ENCODE peak calls at places on chromosomes 6 and 20, in four cellular contexts. T is IMR-90, M is cardiac muscle cell, W is type B pancreatic cell. G is an unnamed sample.

GRCh38 chr6:37565267-37566208 is 65.8 kb upstream of the CCDC167 start:
- DNase-seq in T (no peak), M (peak), W (peak), G (peak)

GRCh38 chr6:53290547-53291510 is 57.9 kb downstream of the ELOVL5 start:
- DNase-seq in T (no peak), M (no peak), W (no peak), G (no peak)

GRCh38 chr20:2289475-2289874 is 6.3 kb upstream of the TGM3 start:
- DNase-seq in T (no peak), M (peak), W (no peak), G (no peak)

GRCh38 chr6:1614448-1614766 is 4.7 kb downstream of the FOXC1 start:
- DNase-seq in T (no peak), M (no peak), W (no peak), G (no peak)

GRCh38 chr6:73180718-73181619 is 44.3 kb downstream of the KHDC1L start:
- DNase-seq in T (peak), M (peak), W (no peak), G (no peak)

GRCh38 chr6:95578106-95578410 is 723 bp downstream of the MANEA start:
- DNase-seq in T (peak), M (no peak), W (no peak), G (no peak)

GRCh38 chr6:112100561-112100960 is 13.2 kb downstream of the FAM229B start:
- DNase-seq in T (no peak), M (no peak), W (no peak), G (no peak)

GRCh38 chr6:136685540-136686108 is 106.7 kb downstream of the MAP3K5 start:
- DNase-seq in T (peak), M (no peak), W (no peak), G (no peak)

GRCh38 chr6:168995526-168996100 is 258.0 kb downstream of the THBS2 start:
- DNase-seq in T (no peak), M (no peak), W (no peak), G (no peak)

GRCh38 chr6:168994966-168995365 is 258.7 kb downstream of the THBS2 start:
- DNase-seq in T (no peak), M (no peak), W (no peak), G (no peak)

GRCh38 chr6:168999392-168999791 is 254.3 kb downstream of the THBS2 start:
- DNase-seq in T (no peak), M (no peak), W (no peak), G (no peak)

GRCh38 chr6:168996106-168996505 is 257.5 kb downstream of the THBS2 start:
- DNase-seq in T (no peak), M (no peak), W (no peak), G (no peak)

DNA sequence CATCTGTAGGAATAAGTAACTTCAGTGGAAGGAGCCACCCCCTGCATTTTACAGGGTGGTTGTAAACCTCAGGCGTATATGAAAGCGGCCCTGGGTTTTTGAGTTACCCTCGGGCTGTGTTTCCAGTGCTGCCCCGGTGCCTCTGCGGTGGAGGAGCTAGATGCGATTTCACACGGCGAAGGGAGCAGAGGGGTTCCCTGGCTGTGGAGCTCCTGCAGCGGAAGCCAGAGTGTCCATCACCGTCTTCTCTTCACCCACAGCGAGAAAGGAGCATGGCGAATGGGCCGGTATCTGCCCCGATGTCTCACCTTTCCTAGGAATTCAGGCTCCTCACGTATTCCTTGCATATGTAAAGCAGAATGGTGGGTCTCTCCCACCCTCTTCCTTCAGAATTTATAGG is 253.6 kb downstream of the THBS2 start:
- DNase-seq in T (no peak), M (no peak), W (no peak), G (no peak)
- TF ChIP-seq CTCF in T (no peak), M (no peak), W (no peak), G (no peak)

GRCh38 chr6:43953794-43954310 is 173.4 kb downstream of the MRPL14 start:
- DNase-seq in T (no peak), M (peak), W (peak), G (no peak)
- TF ChIP-seq CTCF in T (peak), M (peak), W (peak), G (peak)

GRCh38 chr6:47114460-47114859 is 72.3 kb upstream of the ADGRF1 start:
- DNase-seq in T (no peak), M (no peak), W (no peak), G (no peak)
- TF ChIP-seq CTCF in T (no peak), M (no peak), W (no peak), G (no peak)

DNA sequence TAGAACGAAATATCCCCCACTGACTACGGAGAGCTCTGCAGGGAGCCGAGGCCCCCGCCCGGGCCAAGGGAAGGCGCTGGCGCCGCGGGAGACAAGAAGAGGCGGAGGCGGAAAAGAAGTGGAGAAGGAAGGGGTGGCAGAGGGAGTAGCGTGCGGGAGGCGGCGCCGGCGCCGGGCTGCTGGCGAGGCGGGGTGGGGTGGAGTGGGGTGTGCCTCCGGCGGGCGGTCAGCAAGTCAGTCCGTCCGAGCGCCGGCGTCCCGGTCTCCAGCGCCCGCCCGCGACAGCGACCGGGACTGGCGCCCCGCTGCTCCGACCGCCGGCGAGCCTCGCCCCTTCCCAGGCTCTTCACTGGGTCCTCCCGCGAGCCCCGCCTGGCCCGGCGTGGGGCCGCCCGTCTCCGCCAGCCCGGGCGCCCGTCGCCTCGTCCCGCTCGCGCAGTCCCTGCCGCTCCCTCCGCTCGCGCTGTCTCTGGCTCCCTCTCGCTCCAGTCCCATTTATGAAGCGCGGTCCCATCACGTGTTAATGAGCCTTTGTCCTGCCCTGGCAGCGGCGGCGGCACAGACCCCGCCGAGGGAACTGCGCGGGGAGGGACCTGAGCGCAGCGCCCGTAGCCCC is at the start of gene CNR1:
- DNase-seq in T (no peak), M (peak), W (peak), G (peak)
- TF ChIP-seq CTCF in T (no peak), M (no peak), W (no peak), G (no peak)

GRCh38 chr6:7640607-7641577 is 50.9 kb downstream of the SNRNP48 start:
- DNase-seq in T (peak), M (no peak), W (no peak), G (peak)
- TF ChIP-seq CTCF in T (no peak), M (no peak), W (no peak), G (no peak)